ENCODE peak calls at places on chromosomes 7 and 10, in eight cellular contexts. F, C, K, I, Z, J, N and Y are unnamed samples.

GRCh38 chr10:133068741-133069525 is 18.8 kb upstream of the ADGRA1 start:
- DNase-seq in I (no peak), C (no peak), N (no peak), J (no peak), K (no peak), F (no peak), Z (no peak), Y (no peak)

GRCh38 chr10:127619550-127619949 is 70.4 kb downstream of the NPS start:
- DNase-seq in N (no peak), J (no peak), C (no peak), I (no peak), K (no peak), F (no peak), Z (no peak), Y (no peak)

GRCh38 chr7:101927389-101928306 is 110.2 kb downstream of the CUX1 start:
- DNase-seq in I (no peak), J (no peak), C (no peak), K (no peak), N (no peak), Z (no peak), F (peak; percentile 65), Y (peak; percentile 34)

GRCh38 chr10:88991161-88991899 is 732 bp downstream of the FAS start:
- DNase-seq in F (peak; percentile 79), Z (peak; percentile 51), I (peak; percentile 33), N (peak; percentile 77), K (peak; percentile 64), J (peak; percentile 64), C (peak; percentile 66), Y (no peak)

GRCh38 chr10:98425511-98426352 is 10.8 kb upstream of the PYROXD2 start:
- DNase-seq in J (peak; percentile 63), Z (peak; percentile 60), N (peak; percentile 67), I (peak; percentile 26), K (peak; percentile 53), F (no peak), C (peak; percentile 26), Y (peak; percentile 37)

GRCh38 chr7:93013471-93014061 is 104.2 kb downstream of the SAMD9 start:
- DNase-seq in I (no peak), C (no peak), N (no peak), Z (no peak), F (no peak), J (no peak), K (no peak), Y (no peak)

GRCh38 chr7:42272793-42273665 is 36.0 kb upstream of the GLI3 start:
- DNase-seq in K (peak; percentile 28), F (no peak), I (peak; percentile 69), Z (no peak), J (peak; percentile 22), N (no peak), C (peak; percentile 79), Y (no peak)

GRCh38 chr7:159136013-159136412 is 8.7 kb downstream of the VIPR2 start:
- DNase-seq in N (no peak), Z (no peak), J (no peak), I (no peak), K (no peak), F (no peak), C (no peak), Y (no peak)

GRCh38 chr7:49513939-49514338 is 259.5 kb upstream of the VWC2 start:
- DNase-seq in F (no peak), J (no peak), C (no peak), N (no peak), I (no peak), Z (no peak), K (no peak), Y (no peak)

GRCh38 chr10:89773081-89773480 is 71.7 kb downstream of the KIF20B start:
- DNase-seq in C (no peak), N (no peak), Z (no peak), J (no peak), K (no peak), F (no peak), I (no peak), Y (no peak)

GRCh38 chr7:30874656-30875317 is 36.9 kb upstream of the AQP1 start:
- DNase-seq in F (no peak), N (no peak), K (no peak), Z (no peak), C (no peak), I (no peak), J (no peak), Y (no peak)

GRCh38 chr10:36026081-36026480 is 384.0 kb upstream of the FZD8 start:
- DNase-seq in C (no peak), J (no peak), F (no peak), Z (no peak), K (no peak), I (no peak), N (no peak), Y (no peak)

GRCh38 chr10:88401671-88402347 is 181.3 kb downstream of the RNLS start:
- DNase-seq in C (peak; percentile 22), N (no peak), K (no peak), I (peak; percentile 20), Z (no peak), F (no peak), J (no peak), Y (no peak)

GRCh38 chr7:130940907-130941306 is 206.9 kb upstream of the KLF14 start:
- DNase-seq in C (no peak), K (no peak), Z (no peak), F (no peak), N (no peak), I (no peak), J (no peak), Y (no peak)

GRCh38 chr7:33186187-33186586 is 56.8 kb downstream of the BBS9 start:
- DNase-seq in K (no peak), N (no peak), C (peak; percentile 70), Z (no peak), I (peak; percentile 62), F (no peak), J (no peak), Y (no peak)

GRCh38 chr10:58457761-58458616 is 54.7 kb upstream of the BICC1 start:
- DNase-seq in F (peak; percentile 65), Z (no peak), J (no peak), I (peak; percentile 85), C (peak; percentile 75), N (no peak), K (no peak), Y (no peak)

GRCh38 chr7:149459540-149460433 is 1.1 kb downstream of the ZNF777 start:
- DNase-seq in K (peak; percentile 47), J (peak; percentile 10), N (peak; percentile 48), C (no peak), I (no peak), F (no peak), Z (peak; percentile 54), Y (peak; percentile 9)

GRCh38 chr7:152025937-152026890 is 740 bp downstream of the GALNT11 start:
- DNase-seq in J (no peak), C (no peak), F (no peak), Z (no peak), I (no peak), K (no peak), N (no peak), Y (no peak)
- TF ChIP-seq CTCF in J (no peak), C (no peak), F (peak; percentile 19), Z (no peak), I (peak; percentile 42), K (no peak), N (no peak), Y (peak; percentile 29)

DNA sequence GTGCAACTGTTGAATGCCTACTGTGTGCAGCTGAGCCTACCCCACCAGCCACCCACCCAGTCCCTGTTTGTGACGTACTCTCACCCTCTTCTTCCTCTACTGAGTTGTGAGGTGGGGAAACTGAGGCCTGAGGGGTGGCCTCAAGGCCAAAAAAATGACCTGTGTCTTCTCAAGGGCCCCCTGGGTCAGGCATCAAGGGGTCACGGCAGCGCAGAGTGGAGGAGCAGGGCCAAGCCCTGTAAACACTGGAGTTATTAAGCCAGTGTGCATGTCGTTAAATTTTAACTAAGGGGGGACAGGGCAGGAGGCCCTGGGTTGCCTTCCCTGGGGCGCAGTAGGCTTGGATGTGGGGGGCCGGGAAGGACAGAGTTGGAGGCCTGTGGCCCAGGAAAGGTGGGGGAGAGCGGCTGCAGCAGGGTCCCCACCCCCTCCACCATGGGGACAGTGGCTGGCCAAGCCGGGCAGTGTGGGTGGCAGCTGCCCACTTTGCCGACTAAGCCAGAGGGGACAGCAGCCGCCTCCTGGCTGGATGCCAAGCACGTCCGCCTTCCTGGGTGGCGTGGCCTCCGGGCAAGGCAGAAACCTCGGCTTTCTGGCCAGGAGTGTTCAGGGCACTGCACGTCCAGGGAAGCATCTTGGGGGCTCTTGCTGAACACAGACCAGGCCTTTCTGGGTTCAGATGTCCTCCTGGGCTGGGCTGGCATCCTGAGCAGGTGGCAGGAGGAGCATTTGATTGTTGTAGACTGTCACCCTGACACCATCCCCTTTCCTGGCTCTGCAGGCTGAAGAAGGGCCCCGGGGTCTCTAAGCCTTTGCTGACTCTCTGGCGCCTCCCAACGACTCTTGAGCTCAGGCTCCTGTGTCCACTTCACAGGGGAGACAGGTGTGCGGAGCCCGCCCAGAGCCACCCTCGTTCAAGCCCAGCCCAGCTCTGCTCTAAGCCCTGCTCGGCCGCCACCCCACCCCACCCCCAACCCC is 1.9 kb downstream of the SLC29A4 start:
- DNase-seq in I (no peak), N (peak; percentile 70), F (no peak), C (no peak), Z (peak; percentile 61), J (peak; percentile 72), K (peak; percentile 89), Y (peak; percentile 51)
- TF ChIP-seq CTCF in I (peak; percentile 32), N (peak; percentile 56), F (no peak), C (peak; percentile 56), Z (peak; percentile 30), J (peak; percentile 70), K (peak; percentile 53), Y (peak; percentile 57)

DNA sequence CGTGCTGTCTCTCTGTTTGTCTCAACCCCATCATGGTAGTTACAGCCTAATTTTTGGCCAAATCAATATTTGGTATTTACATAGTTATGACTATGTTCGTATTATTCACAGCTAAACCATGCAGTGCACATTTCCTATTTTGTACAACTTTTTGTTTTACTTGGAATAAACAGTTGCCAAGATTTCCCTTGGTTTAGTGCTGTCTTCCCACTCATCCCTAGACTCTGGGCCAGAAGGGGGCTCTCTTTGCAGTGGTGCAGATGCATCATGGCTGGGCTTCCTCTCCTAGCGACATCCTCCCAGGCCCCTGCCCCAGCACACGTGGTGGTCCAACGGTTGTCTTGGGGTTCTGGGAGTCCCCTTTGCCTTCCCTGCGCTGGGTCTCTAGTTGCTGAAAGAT is 151.6 kb downstream of the PTPN20 start:
- DNase-seq in C (no peak), F (no peak), N (no peak), I (no peak), K (no peak), J (no peak), Z (no peak), Y (no peak)
- TF ChIP-seq CTCF in C (peak; percentile 65), F (peak; percentile 14), N (no peak), I (peak; percentile 66), K (peak; percentile 9), J (peak; percentile 29), Z (no peak), Y (peak; percentile 14)

DNA sequence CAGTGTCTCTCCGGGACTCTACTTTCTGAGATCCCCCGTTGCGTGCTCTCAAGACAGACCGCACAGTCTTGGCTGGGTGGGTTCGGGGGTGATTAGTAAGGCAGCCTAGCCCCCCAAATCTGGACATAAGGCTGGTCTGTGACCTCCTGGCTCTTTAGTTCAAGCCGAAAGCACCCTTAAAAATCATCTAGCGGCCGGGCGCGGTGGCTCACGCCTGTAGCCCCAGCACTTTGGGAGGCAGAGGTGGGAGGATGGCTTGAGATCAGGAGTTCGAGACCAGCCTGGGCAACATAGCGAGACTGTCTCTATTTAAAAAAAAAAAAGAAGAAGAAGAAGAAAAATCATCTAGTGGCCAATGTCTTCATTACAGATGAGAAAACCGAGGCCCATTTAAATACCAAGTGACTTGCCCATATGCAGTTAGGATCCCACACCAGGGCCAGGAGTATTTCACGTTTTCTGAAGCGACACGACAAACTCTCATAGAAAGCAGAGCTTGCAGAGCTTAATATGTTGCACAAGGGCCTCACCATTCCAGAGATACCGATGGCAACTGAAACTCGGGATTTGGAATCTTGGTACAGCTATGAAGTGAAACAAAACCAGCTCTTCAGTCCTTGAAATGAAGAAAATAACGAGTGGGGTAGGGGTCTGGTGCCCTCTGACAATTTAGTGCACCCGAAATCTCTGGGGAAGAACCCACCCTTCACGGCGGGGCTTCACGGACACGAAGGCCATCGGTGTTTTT is 696 bp upstream of the HILPDA start:
- DNase-seq in I (peak; percentile 3), K (peak; percentile 41), C (peak; percentile 14), J (peak; percentile 21), Z (no peak), N (peak; percentile 35), F (no peak), Y (no peak)
- TF ChIP-seq CTCF in I (peak; percentile 45), K (no peak), C (peak; percentile 35), J (no peak), Z (no peak), N (peak; percentile 1), F (no peak), Y (peak; percentile 26)